ENCODE peak calls at places on chromosome 3, in eight cellular contexts. E, Y, T, R, H, M, U and C are unnamed samples.

GRCh38 chr3:197458179-197458707 is 97.5 kb downstream of the BDH1 start:
- DNase-seq in E (no peak), Y (peak), T (no peak), R (no peak), H (peak), M (no peak), U (peak), C (peak)

GRCh38 chr3:192259661-192260060 is 467.7 kb downstream of the FGF12 start:
- DNase-seq in E (no peak), Y (no peak), T (no peak), R (no peak), H (no peak), M (no peak), U (no peak), C (no peak)

GRCh38 chr3:66378256-66378655 is 122.6 kb downstream of the LRIG1 start:
- DNase-seq in E (peak), Y (peak), T (no peak), R (peak), H (peak), M (no peak), U (no peak), C (peak)

GRCh38 chr3:182331356-182331755 is 461.9 kb upstream of the ATP11B start:
- DNase-seq in E (no peak), Y (no peak), T (no peak), R (no peak), H (no peak), M (no peak), U (no peak), C (no peak)

GRCh38 chr3:139185482-139185881 is 140.8 kb upstream of the PRR23C start:
- DNase-seq in E (no peak), Y (no peak), T (no peak), R (no peak), H (no peak), M (no peak), U (no peak), C (no peak)

GRCh38 chr3:188196232-188196990 is 42.5 kb downstream of the LPP start:
- DNase-seq in E (peak), Y (no peak), T (no peak), R (no peak), H (peak), M (no peak), U (no peak), C (peak)

GRCh38 chr3:57557088-57557537 is 1.0 kb downstream of the PDE12 start:
- DNase-seq in E (peak), Y (peak), T (no peak), R (peak), H (peak), M (no peak), U (peak), C (peak)

GRCh38 chr3:75951941-75952340 is 166.6 kb upstream of the ZNF717 start:
- DNase-seq in E (no peak), Y (no peak), T (no peak), R (no peak), H (peak), M (no peak), U (no peak), C (no peak)

GRCh38 chr3:24154003-24154695 is 209.1 kb downstream of the NR1D2 start:
- DNase-seq in E (no peak), Y (no peak), T (no peak), R (no peak), H (no peak), M (no peak), U (no peak), C (no peak)

GRCh38 chr3:30285188-30286006 is 321.0 kb upstream of the TGFBR2 start:
- DNase-seq in E (no peak), Y (no peak), T (no peak), R (no peak), H (no peak), M (no peak), U (no peak), C (no peak)

GRCh38 chr3:126524429-126524988 is 554 bp downstream of the CHST13 start:
- DNase-seq in E (no peak), Y (no peak), T (no peak), R (peak), H (no peak), M (no peak), U (peak), C (no peak)

GRCh38 chr3:156174229-156174847 is 54.0 kb downstream of the KCNAB1 start:
- DNase-seq in E (peak), Y (no peak), T (peak), R (no peak), H (peak), M (no peak), U (peak), C (peak)

GRCh38 chr3:175392653-175393052 is 533.5 kb downstream of the NAALADL2 start:
- DNase-seq in E (peak), Y (no peak), T (no peak), R (no peak), H (no peak), M (no peak), U (no peak), C (no peak)

GRCh38 chr3:179739816-179740594 is 87.2 kb downstream of the USP13 start:
- DNase-seq in E (no peak), Y (no peak), T (no peak), R (no peak), H (no peak), M (no peak), U (no peak), C (no peak)

GRCh38 chr3:112358311-112358780 is 25.4 kb downstream of the CD200 start:
- DNase-seq in E (no peak), Y (no peak), T (no peak), R (no peak), H (peak), M (no peak), U (no peak), C (no peak)

GRCh38 chr3:14633819-14634424 is 17.6 kb upstream of the CCDC174 start:
- DNase-seq in E (peak), Y (peak), T (no peak), R (peak), H (peak), M (no peak), U (peak), C (peak)

GRCh38 chr3:107392549-107393165 is 15.4 kb downstream of the CCDC54 start:
- DNase-seq in E (peak), Y (no peak), T (no peak), R (no peak), H (peak), M (no peak), U (no peak), C (no peak)

GRCh38 chr3:107574650-107575049 is 51.9 kb downstream of the BBX start:
- DNase-seq in E (peak), Y (no peak), T (no peak), R (no peak), H (peak), M (no peak), U (peak), C (no peak)

GRCh38 chr3:69200384-69201068 is 78.1 kb upstream of the LMOD3 start:
- DNase-seq in E (no peak), Y (no peak), T (peak), R (no peak), H (no peak), M (no peak), U (peak), C (no peak)

GRCh38 chr3:52108302-52109232 is 45.7 kb downstream of the POC1A start:
- DNase-seq in E (no peak), Y (no peak), T (no peak), R (peak), H (no peak), M (peak), U (no peak), C (peak)

GRCh38 chr3:79161941-79162340 is 605.9 kb downstream of the ROBO1 start:
- DNase-seq in E (peak), Y (no peak), T (no peak), R (no peak), H (peak), M (no peak), U (no peak), C (no peak)

GRCh38 chr3:194952882-194953281 is 267.2 kb downstream of the FAM43A start:
- DNase-seq in E (no peak), Y (no peak), T (no peak), R (no peak), H (no peak), M (no peak), U (peak), C (no peak)

GRCh38 chr3:62375655-62376054 is 2.3 kb upstream of the FEZF2 start:
- DNase-seq in E (no peak), Y (no peak), T (no peak), R (peak), H (no peak), M (no peak), U (no peak), C (peak)

GRCh38 chr3:135556184-135556583 is 409.3 kb upstream of the PPP2R3A start:
- DNase-seq in E (no peak), Y (no peak), T (no peak), R (no peak), H (no peak), M (no peak), U (no peak), C (no peak)

GRCh38 chr3:157921767-157922166 is 184.5 kb downstream of the SHOX2 start:
- DNase-seq in E (no peak), Y (no peak), T (peak), R (no peak), H (no peak), M (no peak), U (no peak), C (no peak)

GRCh38 chr3:3902156-3902555 is 102.9 kb downstream of the LRRN1 start:
- DNase-seq in E (no peak), Y (no peak), T (no peak), R (no peak), H (no peak), M (no peak), U (no peak), C (no peak)

GRCh38 chr3:126267169-126267975 is 87.0 kb upstream of the ALDH1L1 start:
- DNase-seq in E (peak), Y (no peak), T (peak), R (peak), H (peak), M (peak), U (peak), C (peak)